ENCODE peak calls at places on chromosomes 11 and 22, in eight cellular contexts. One of them, this sample, is unnamed. For H3K27me3, the result is how much of the 10 kb centered on the place peaks cover.

GRCh38 chr22:36298118-36298517 is 45.2 kb downstream of the APOL1 start:
- DNase-seq in endothelial cell of umbilical vein: no peak
- DNase-seq in AG04450: no peak
- DNase-seq in transverse colon: no peak
- DNase-seq in Peyer's patch: no peak
- DNase-seq in CD4-positive, CD25-positive, alpha-beta regulatory T cell: no peak
- DNase-seq in heart left ventricle: no peak
- DNase-seq in right lobe of liver: no peak
- DNase-seq in this sample: no peak

GRCh38 chr22:17744430-17744829 is 29.8 kb downstream of the BID start:
- DNase-seq in endothelial cell of umbilical vein: no peak
- DNase-seq in AG04450: no peak
- DNase-seq in transverse colon: no peak
- DNase-seq in Peyer's patch: no peak
- DNase-seq in CD4-positive, CD25-positive, alpha-beta regulatory T cell: no peak
- DNase-seq in heart left ventricle: no peak
- DNase-seq in right lobe of liver: no peak
- DNase-seq in this sample: no peak

GRCh38 chr11:104254347-104254746 is 90.4 kb upstream of the PDGFD start:
- DNase-seq in endothelial cell of umbilical vein: peak
- DNase-seq in AG04450: no peak
- DNase-seq in transverse colon: no peak
- DNase-seq in Peyer's patch: peak
- DNase-seq in CD4-positive, CD25-positive, alpha-beta regulatory T cell: peak
- DNase-seq in heart left ventricle: peak
- DNase-seq in right lobe of liver: no peak
- DNase-seq in this sample: no peak

GRCh38 chr11:121095561-121095960 is 5.5 kb upstream of the TECTA start:
- DNase-seq in endothelial cell of umbilical vein: no peak
- DNase-seq in AG04450: no peak
- DNase-seq in transverse colon: no peak
- DNase-seq in Peyer's patch: no peak
- DNase-seq in CD4-positive, CD25-positive, alpha-beta regulatory T cell: no peak
- DNase-seq in heart left ventricle: no peak
- DNase-seq in right lobe of liver: no peak
- DNase-seq in this sample: no peak

GRCh38 chr11:115199501-115199900 is 304.7 kb downstream of the CADM1 start:
- DNase-seq in endothelial cell of umbilical vein: no peak
- DNase-seq in AG04450: no peak
- DNase-seq in transverse colon: no peak
- DNase-seq in Peyer's patch: no peak
- DNase-seq in CD4-positive, CD25-positive, alpha-beta regulatory T cell: no peak
- DNase-seq in heart left ventricle: no peak
- DNase-seq in right lobe of liver: no peak
- DNase-seq in this sample: no peak

GRCh38 chr11:128135451-128135850 is 451.9 kb downstream of the ETS1 start:
- DNase-seq in endothelial cell of umbilical vein: no peak
- DNase-seq in AG04450: no peak
- DNase-seq in transverse colon: no peak
- DNase-seq in Peyer's patch: no peak
- DNase-seq in CD4-positive, CD25-positive, alpha-beta regulatory T cell: no peak
- DNase-seq in heart left ventricle: no peak
- DNase-seq in right lobe of liver: no peak
- DNase-seq in this sample: no peak

GRCh38 chr11:103792981-103793468 is 243.4 kb upstream of the DDI1 start:
- DNase-seq in endothelial cell of umbilical vein: no peak
- DNase-seq in AG04450: no peak
- DNase-seq in transverse colon: no peak
- DNase-seq in Peyer's patch: no peak
- DNase-seq in CD4-positive, CD25-positive, alpha-beta regulatory T cell: no peak
- DNase-seq in heart left ventricle: no peak
- DNase-seq in right lobe of liver: no peak
- DNase-seq in this sample: no peak

GRCh38 chr22:22855617-22856308 is 31.9 kb upstream of the IGLL5 start:
- DNase-seq in endothelial cell of umbilical vein: no peak
- DNase-seq in AG04450: no peak
- DNase-seq in transverse colon: peak
- DNase-seq in Peyer's patch: peak
- DNase-seq in CD4-positive, CD25-positive, alpha-beta regulatory T cell: peak
- DNase-seq in heart left ventricle: no peak
- DNase-seq in right lobe of liver: no peak
- DNase-seq in this sample: peak

GRCh38 chr11:41457216-41458014 is 2.0 kb downstream of the LRRC4C start:
- DNase-seq in endothelial cell of umbilical vein: no peak
- DNase-seq in AG04450: no peak
- DNase-seq in transverse colon: no peak
- DNase-seq in Peyer's patch: no peak
- DNase-seq in CD4-positive, CD25-positive, alpha-beta regulatory T cell: no peak
- DNase-seq in heart left ventricle: no peak
- DNase-seq in right lobe of liver: no peak
- DNase-seq in this sample: no peak

GRCh38 chr11:131661137-131661536 is 290.7 kb downstream of the NTM start:
- DNase-seq in endothelial cell of umbilical vein: no peak
- DNase-seq in AG04450: no peak
- DNase-seq in transverse colon: no peak
- DNase-seq in Peyer's patch: no peak
- DNase-seq in CD4-positive, CD25-positive, alpha-beta regulatory T cell: no peak
- DNase-seq in heart left ventricle: no peak
- DNase-seq in right lobe of liver: no peak
- DNase-seq in this sample: no peak

GRCh38 chr11:3155691-3156258 is 9.3 kb downstream of the OSBPL5 start:
- DNase-seq in endothelial cell of umbilical vein: no peak
- DNase-seq in AG04450: no peak
- DNase-seq in transverse colon: peak
- DNase-seq in Peyer's patch: no peak
- DNase-seq in CD4-positive, CD25-positive, alpha-beta regulatory T cell: no peak
- DNase-seq in heart left ventricle: peak
- DNase-seq in right lobe of liver: peak
- DNase-seq in this sample: no peak

GRCh38 chr11:120511116-120511803 is at the start of gene GRIK4:
- DNase-seq in endothelial cell of umbilical vein: peak
- DNase-seq in AG04450: no peak
- DNase-seq in transverse colon: peak
- DNase-seq in Peyer's patch: peak
- DNase-seq in CD4-positive, CD25-positive, alpha-beta regulatory T cell: peak
- DNase-seq in heart left ventricle: peak
- DNase-seq in right lobe of liver: peak
- DNase-seq in this sample: peak

GRCh38 chr11:18192988-18193387 is 20.4 kb downstream of the MRGPRX4 start:
- DNase-seq in endothelial cell of umbilical vein: no peak
- DNase-seq in AG04450: no peak
- DNase-seq in transverse colon: no peak
- DNase-seq in Peyer's patch: no peak
- DNase-seq in CD4-positive, CD25-positive, alpha-beta regulatory T cell: no peak
- DNase-seq in heart left ventricle: no peak
- DNase-seq in right lobe of liver: no peak
- DNase-seq in this sample: no peak

GRCh38 chr11:26964335-26964734 is 29.6 kb upstream of the FIBIN start:
- DNase-seq in endothelial cell of umbilical vein: no peak
- DNase-seq in AG04450: no peak
- DNase-seq in transverse colon: no peak
- DNase-seq in Peyer's patch: no peak
- DNase-seq in CD4-positive, CD25-positive, alpha-beta regulatory T cell: no peak
- DNase-seq in heart left ventricle: no peak
- DNase-seq in right lobe of liver: no peak
- DNase-seq in this sample: no peak

GRCh38 chr11:27506200-27507182 is at the start of gene LIN7C:
- DNase-seq in endothelial cell of umbilical vein: peak
- DNase-seq in AG04450: peak
- DNase-seq in transverse colon: peak
- DNase-seq in Peyer's patch: peak
- DNase-seq in CD4-positive, CD25-positive, alpha-beta regulatory T cell: peak
- DNase-seq in heart left ventricle: peak
- DNase-seq in right lobe of liver: peak
- DNase-seq in this sample: peak

GRCh38 chr11:2301631-2302272 is at the start of the genes C11orf21 and TSPAN32:
- DNase-seq in endothelial cell of umbilical vein: no peak
- DNase-seq in AG04450: no peak
- DNase-seq in transverse colon: peak
- DNase-seq in Peyer's patch: peak
- DNase-seq in CD4-positive, CD25-positive, alpha-beta regulatory T cell: peak
- DNase-seq in heart left ventricle: peak
- DNase-seq in right lobe of liver: peak
- DNase-seq in this sample: peak

GRCh38 chr11:10941429-10941828 is 83.6 kb upstream of the ZBED5 start:
- DNase-seq in endothelial cell of umbilical vein: no peak
- DNase-seq in AG04450: no peak
- DNase-seq in transverse colon: no peak
- DNase-seq in Peyer's patch: no peak
- DNase-seq in CD4-positive, CD25-positive, alpha-beta regulatory T cell: no peak
- DNase-seq in heart left ventricle: no peak
- DNase-seq in right lobe of liver: no peak
- DNase-seq in this sample: no peak

GRCh38 chr11:46521947-46522681 is 71.7 kb downstream of the AMBRA1 start:
- DNase-seq in endothelial cell of umbilical vein: no peak
- DNase-seq in AG04450: no peak
- DNase-seq in transverse colon: no peak
- DNase-seq in Peyer's patch: no peak
- DNase-seq in CD4-positive, CD25-positive, alpha-beta regulatory T cell: no peak
- DNase-seq in heart left ventricle: no peak
- DNase-seq in right lobe of liver: no peak
- DNase-seq in this sample: no peak

GRCh38 chr11:65426839-65427690 is 4.5 kb downstream of the NEAT1 start:
- DNase-seq in endothelial cell of umbilical vein: peak
- DNase-seq in AG04450: no peak
- DNase-seq in transverse colon: peak
- DNase-seq in Peyer's patch: peak
- DNase-seq in CD4-positive, CD25-positive, alpha-beta regulatory T cell: peak
- DNase-seq in heart left ventricle: no peak
- DNase-seq in right lobe of liver: peak
- DNase-seq in this sample: peak

GRCh38 chr22:24155597-24156145 is 25.6 kb upstream of the SUSD2 start:
- DNase-seq in endothelial cell of umbilical vein: peak
- DNase-seq in AG04450: no peak
- DNase-seq in transverse colon: peak
- DNase-seq in Peyer's patch: peak
- DNase-seq in CD4-positive, CD25-positive, alpha-beta regulatory T cell: peak
- DNase-seq in heart left ventricle: peak
- DNase-seq in right lobe of liver: peak
- DNase-seq in this sample: peak

GRCh38 chr11:132472411-132473205 is 1059.7 kb downstream of the OPCML start:
- DNase-seq in endothelial cell of umbilical vein: no peak
- DNase-seq in AG04450: no peak
- DNase-seq in transverse colon: no peak
- DNase-seq in Peyer's patch: no peak
- DNase-seq in CD4-positive, CD25-positive, alpha-beta regulatory T cell: no peak
- DNase-seq in heart left ventricle: no peak
- DNase-seq in right lobe of liver: no peak
- DNase-seq in this sample: no peak

GRCh38 chr11:14148653-14149273 is 186.2 kb downstream of the SPON1 start:
- DNase-seq in endothelial cell of umbilical vein: peak
- DNase-seq in AG04450: peak
- DNase-seq in transverse colon: no peak
- DNase-seq in Peyer's patch: no peak
- DNase-seq in CD4-positive, CD25-positive, alpha-beta regulatory T cell: peak
- DNase-seq in heart left ventricle: no peak
- DNase-seq in right lobe of liver: no peak
- DNase-seq in this sample: no peak

GRCh38 chr22:48288541-48288940 is 1526.1 kb downstream of the TBC1D22A start:
- DNase-seq in endothelial cell of umbilical vein: no peak
- DNase-seq in AG04450: no peak
- DNase-seq in transverse colon: no peak
- DNase-seq in Peyer's patch: no peak
- DNase-seq in CD4-positive, CD25-positive, alpha-beta regulatory T cell: no peak
- DNase-seq in heart left ventricle: no peak
- DNase-seq in right lobe of liver: no peak
- DNase-seq in this sample: no peak

GRCh38 chr11:91147885-91148284 is 925.0 kb upstream of the CHORDC1 start:
- DNase-seq in endothelial cell of umbilical vein: no peak
- DNase-seq in AG04450: no peak
- DNase-seq in transverse colon: no peak
- DNase-seq in Peyer's patch: no peak
- DNase-seq in CD4-positive, CD25-positive, alpha-beta regulatory T cell: no peak
- DNase-seq in heart left ventricle: no peak
- DNase-seq in right lobe of liver: no peak
- DNase-seq in this sample: no peak

GRCh38 chr11:76380161-76380976 is 563 bp downstream of the THAP12 start:
- DNase-seq in endothelial cell of umbilical vein: peak
- DNase-seq in AG04450: no peak
- DNase-seq in transverse colon: peak
- DNase-seq in Peyer's patch: peak
- DNase-seq in CD4-positive, CD25-positive, alpha-beta regulatory T cell: peak
- DNase-seq in heart left ventricle: peak
- DNase-seq in right lobe of liver: peak
- DNase-seq in this sample: peak

GRCh38 chr11:33040862-33041453 is 1.6 kb downstream of the TCP11L1 start:
- DNase-seq in endothelial cell of umbilical vein: no peak
- DNase-seq in AG04450: no peak
- DNase-seq in transverse colon: no peak
- DNase-seq in Peyer's patch: no peak
- DNase-seq in CD4-positive, CD25-positive, alpha-beta regulatory T cell: no peak
- DNase-seq in heart left ventricle: no peak
- DNase-seq in right lobe of liver: no peak
- DNase-seq in this sample: no peak

GRCh38 chr11:7028141-7028540 is 7.9 kb downstream of the NLRP14 start:
- DNase-seq in endothelial cell of umbilical vein: no peak
- DNase-seq in AG04450: no peak
- DNase-seq in transverse colon: no peak
- DNase-seq in Peyer's patch: no peak
- DNase-seq in CD4-positive, CD25-positive, alpha-beta regulatory T cell: no peak
- DNase-seq in heart left ventricle: no peak
- DNase-seq in right lobe of liver: no peak
- DNase-seq in this sample: no peak

GRCh38 chr11:31480930-31481329 is 28.5 kb downstream of the IMMP1L start:
- DNase-seq in endothelial cell of umbilical vein: no peak
- DNase-seq in AG04450: no peak
- DNase-seq in transverse colon: no peak
- DNase-seq in Peyer's patch: no peak
- DNase-seq in CD4-positive, CD25-positive, alpha-beta regulatory T cell: no peak
- DNase-seq in heart left ventricle: no peak
- DNase-seq in right lobe of liver: no peak
- DNase-seq in this sample: no peak
- H3K27ac ChIP-seq in endothelial cell of umbilical vein: no peak
- H3K27ac ChIP-seq in AG04450: no peak
- H3K27ac ChIP-seq in transverse colon: no peak
- H3K27ac ChIP-seq in Peyer's patch: no peak
- H3K27ac ChIP-seq in CD4-positive, CD25-positive, alpha-beta regulatory T cell: no peak
- H3K27ac ChIP-seq in heart left ventricle: no peak
- H3K27ac ChIP-seq in right lobe of liver: no peak
- H3K27ac ChIP-seq in this sample: no peak

GRCh38 chr22:49633010-49633324 is 194.7 kb downstream of the BRD1 start:
- DNase-seq in endothelial cell of umbilical vein: no peak
- DNase-seq in AG04450: no peak
- DNase-seq in transverse colon: no peak
- DNase-seq in Peyer's patch: no peak
- DNase-seq in CD4-positive, CD25-positive, alpha-beta regulatory T cell: no peak
- DNase-seq in heart left ventricle: peak
- DNase-seq in right lobe of liver: peak
- DNase-seq in this sample: no peak
- H3K27me3 ChIP-seq in endothelial cell of umbilical vein: under half
- H3K27me3 ChIP-seq in AG04450: under half
- H3K27me3 ChIP-seq in transverse colon: under half
- H3K27me3 ChIP-seq in Peyer's patch: under half
- H3K27me3 ChIP-seq in CD4-positive, CD25-positive, alpha-beta regulatory T cell: under half
- H3K27me3 ChIP-seq in heart left ventricle: under half
- H3K27me3 ChIP-seq in right lobe of liver: under half
- H3K27me3 ChIP-seq in this sample: under half

GRCh38 chr11:72141066-72141465 is 5.5 kb downstream of the FOLR3 start:
- DNase-seq in endothelial cell of umbilical vein: no peak
- DNase-seq in AG04450: peak
- DNase-seq in transverse colon: no peak
- DNase-seq in Peyer's patch: no peak
- DNase-seq in CD4-positive, CD25-positive, alpha-beta regulatory T cell: no peak
- DNase-seq in heart left ventricle: no peak
- DNase-seq in right lobe of liver: no peak
- DNase-seq in this sample: no peak
- H3K27ac ChIP-seq in endothelial cell of umbilical vein: no peak
- H3K27ac ChIP-seq in AG04450: peak
- H3K27ac ChIP-seq in transverse colon: no peak
- H3K27ac ChIP-seq in Peyer's patch: no peak
- H3K27ac ChIP-seq in CD4-positive, CD25-positive, alpha-beta regulatory T cell: no peak
- H3K27ac ChIP-seq in heart left ventricle: no peak
- H3K27ac ChIP-seq in right lobe of liver: no peak
- H3K27ac ChIP-seq in this sample: no peak

GRCh38 chr11:43558056-43558455 is 122.5 kb upstream of the HSD17B12 start:
- DNase-seq in endothelial cell of umbilical vein: no peak
- DNase-seq in AG04450: no peak
- DNase-seq in transverse colon: no peak
- DNase-seq in Peyer's patch: no peak
- DNase-seq in CD4-positive, CD25-positive, alpha-beta regulatory T cell: no peak
- DNase-seq in heart left ventricle: no peak
- DNase-seq in right lobe of liver: no peak
- DNase-seq in this sample: no peak
- H3K27me3 ChIP-seq in endothelial cell of umbilical vein: half or more
- H3K27me3 ChIP-seq in AG04450: half or more
- H3K27me3 ChIP-seq in transverse colon: half or more
- H3K27me3 ChIP-seq in Peyer's patch: under half
- H3K27me3 ChIP-seq in CD4-positive, CD25-positive, alpha-beta regulatory T cell: under half
- H3K27me3 ChIP-seq in heart left ventricle: half or more
- H3K27me3 ChIP-seq in right lobe of liver: under half
- H3K27me3 ChIP-seq in this sample: under half